ENCODE peak calls at places on chromosomes 7 and 10, in ten cellular contexts. One of them, this sample, is unnamed.

GRCh38 chr10:82981137-82981723 is 1106.2 kb downstream of the NRG3 start:
- DNase-seq in colonic mucosa: no peak
- DNase-seq in left colon: no peak
- DNase-seq in caudate nucleus: no peak
- DNase-seq in Right ventricle myocardium inferior: no peak
- DNase-seq in DMS153: no peak
- DNase-seq in H54: no peak
- DNase-seq in gastrocnemius medialis: no peak
- DNase-seq in A549: no peak
- DNase-seq in islet precursor cell: no peak
- DNase-seq in this sample: no peak

GRCh38 chr10:81978238-81978637 is 103.2 kb downstream of the NRG3 start:
- DNase-seq in colonic mucosa: no peak
- DNase-seq in left colon: no peak
- DNase-seq in caudate nucleus: no peak
- DNase-seq in Right ventricle myocardium inferior: no peak
- DNase-seq in DMS153: no peak
- DNase-seq in H54: no peak
- DNase-seq in gastrocnemius medialis: no peak
- DNase-seq in A549: peak; percentile 13
- DNase-seq in islet precursor cell: no peak
- DNase-seq in this sample: peak; percentile 65

GRCh38 chr7:126940723-126941307 is 311.9 kb downstream of the GRM8 start:
- DNase-seq in colonic mucosa: no peak
- DNase-seq in left colon: no peak
- DNase-seq in caudate nucleus: no peak
- DNase-seq in Right ventricle myocardium inferior: no peak
- DNase-seq in DMS153: no peak
- DNase-seq in H54: no peak
- DNase-seq in gastrocnemius medialis: no peak
- DNase-seq in A549: no peak
- DNase-seq in islet precursor cell: no peak
- DNase-seq in this sample: peak; percentile 31

GRCh38 chr7:37256631-37257030 is 192.0 kb downstream of the ELMO1 start:
- DNase-seq in colonic mucosa: no peak
- DNase-seq in left colon: no peak
- DNase-seq in caudate nucleus: no peak
- DNase-seq in Right ventricle myocardium inferior: no peak
- DNase-seq in DMS153: no peak
- DNase-seq in H54: no peak
- DNase-seq in gastrocnemius medialis: no peak
- DNase-seq in A549: no peak
- DNase-seq in islet precursor cell: no peak
- DNase-seq in this sample: no peak

GRCh38 chr10:94104316-94105060 is 110.8 kb downstream of the PLCE1 start:
- DNase-seq in colonic mucosa: no peak
- DNase-seq in left colon: no peak
- DNase-seq in caudate nucleus: no peak
- DNase-seq in Right ventricle myocardium inferior: no peak
- DNase-seq in DMS153: no peak
- DNase-seq in H54: no peak
- DNase-seq in gastrocnemius medialis: no peak
- DNase-seq in A549: no peak
- DNase-seq in islet precursor cell: no peak
- DNase-seq in this sample: no peak

GRCh38 chr10:109895095-109895818 is 28.1 kb downstream of the XPNPEP1 start:
- DNase-seq in colonic mucosa: peak; percentile 64
- DNase-seq in left colon: peak; percentile 53
- DNase-seq in caudate nucleus: no peak
- DNase-seq in Right ventricle myocardium inferior: peak; percentile 87
- DNase-seq in DMS153: no peak
- DNase-seq in H54: no peak
- DNase-seq in gastrocnemius medialis: no peak
- DNase-seq in A549: no peak
- DNase-seq in islet precursor cell: peak; percentile 90
- DNase-seq in this sample: no peak

GRCh38 chr10:67224553-67224952 is 298.7 kb downstream of the LRRTM3 start:
- DNase-seq in colonic mucosa: no peak
- DNase-seq in left colon: no peak
- DNase-seq in caudate nucleus: no peak
- DNase-seq in Right ventricle myocardium inferior: no peak
- DNase-seq in DMS153: no peak
- DNase-seq in H54: no peak
- DNase-seq in gastrocnemius medialis: no peak
- DNase-seq in A549: no peak
- DNase-seq in islet precursor cell: no peak
- DNase-seq in this sample: no peak

GRCh38 chr7:18040196-18040595 is 12.6 kb upstream of the PRPS1L1 start:
- DNase-seq in colonic mucosa: no peak
- DNase-seq in left colon: no peak
- DNase-seq in caudate nucleus: no peak
- DNase-seq in Right ventricle myocardium inferior: no peak
- DNase-seq in DMS153: no peak
- DNase-seq in H54: peak; percentile 25
- DNase-seq in gastrocnemius medialis: no peak
- DNase-seq in A549: no peak
- DNase-seq in islet precursor cell: no peak
- DNase-seq in this sample: no peak

GRCh38 chr10:88190540-88191213 is 327.3 kb downstream of the PTEN start:
- DNase-seq in colonic mucosa: no peak
- DNase-seq in left colon: no peak
- DNase-seq in caudate nucleus: no peak
- DNase-seq in Right ventricle myocardium inferior: no peak
- DNase-seq in DMS153: no peak
- DNase-seq in H54: no peak
- DNase-seq in gastrocnemius medialis: no peak
- DNase-seq in A549: no peak
- DNase-seq in islet precursor cell: no peak
- DNase-seq in this sample: no peak

GRCh38 chr7:2781636-2782035 is 62.5 kb downstream of the GNA12 start:
- DNase-seq in colonic mucosa: no peak
- DNase-seq in left colon: no peak
- DNase-seq in caudate nucleus: no peak
- DNase-seq in Right ventricle myocardium inferior: no peak
- DNase-seq in DMS153: no peak
- DNase-seq in H54: no peak
- DNase-seq in gastrocnemius medialis: no peak
- DNase-seq in A549: no peak
- DNase-seq in islet precursor cell: no peak
- DNase-seq in this sample: no peak

GRCh38 chr10:34687434-34688205 is 127.5 kb downstream of the PARD3 start:
- DNase-seq in colonic mucosa: no peak
- DNase-seq in left colon: no peak
- DNase-seq in caudate nucleus: no peak
- DNase-seq in Right ventricle myocardium inferior: no peak
- DNase-seq in DMS153: no peak
- DNase-seq in H54: no peak
- DNase-seq in gastrocnemius medialis: no peak
- DNase-seq in A549: peak; percentile 15
- DNase-seq in islet precursor cell: no peak
- DNase-seq in this sample: no peak

GRCh38 chr7:45593121-45593541 is 19.0 kb downstream of the ADCY1 start:
- DNase-seq in colonic mucosa: peak; percentile 12
- DNase-seq in left colon: no peak
- DNase-seq in caudate nucleus: no peak
- DNase-seq in Right ventricle myocardium inferior: no peak
- DNase-seq in DMS153: no peak
- DNase-seq in H54: no peak
- DNase-seq in gastrocnemius medialis: no peak
- DNase-seq in A549: no peak
- DNase-seq in islet precursor cell: peak; percentile 25
- DNase-seq in this sample: no peak

GRCh38 chr7:40077849-40078248 is 56.6 kb downstream of the MPLKIP start:
- DNase-seq in colonic mucosa: no peak
- DNase-seq in left colon: no peak
- DNase-seq in caudate nucleus: no peak
- DNase-seq in Right ventricle myocardium inferior: no peak
- DNase-seq in DMS153: no peak
- DNase-seq in H54: no peak
- DNase-seq in gastrocnemius medialis: no peak
- DNase-seq in A549: no peak
- DNase-seq in islet precursor cell: no peak
- DNase-seq in this sample: peak; percentile 47

GRCh38 chr7:100562195-100563099 is 11.3 kb downstream of the SAP25 start:
- DNase-seq in colonic mucosa: no peak
- DNase-seq in left colon: no peak
- DNase-seq in caudate nucleus: no peak
- DNase-seq in Right ventricle myocardium inferior: no peak
- DNase-seq in DMS153: no peak
- DNase-seq in H54: no peak
- DNase-seq in gastrocnemius medialis: no peak
- DNase-seq in A549: no peak
- DNase-seq in islet precursor cell: no peak
- DNase-seq in this sample: no peak

GRCh38 chr7:116249969-116250553 is 39.7 kb downstream of the TES start:
- DNase-seq in colonic mucosa: no peak
- DNase-seq in left colon: no peak
- DNase-seq in caudate nucleus: no peak
- DNase-seq in Right ventricle myocardium inferior: no peak
- DNase-seq in DMS153: no peak
- DNase-seq in H54: no peak
- DNase-seq in gastrocnemius medialis: no peak
- DNase-seq in A549: peak; percentile 78
- DNase-seq in islet precursor cell: peak; percentile 62
- DNase-seq in this sample: peak; percentile 52

GRCh38 chr10:88194041-88194887 is 330.8 kb downstream of the PTEN start:
- DNase-seq in colonic mucosa: no peak
- DNase-seq in left colon: no peak
- DNase-seq in caudate nucleus: no peak
- DNase-seq in Right ventricle myocardium inferior: no peak
- DNase-seq in DMS153: no peak
- DNase-seq in H54: peak; percentile 40
- DNase-seq in gastrocnemius medialis: peak; percentile 26
- DNase-seq in A549: no peak
- DNase-seq in islet precursor cell: no peak
- DNase-seq in this sample: peak; percentile 10

GRCh38 chr10:13536674-13537366 is 8.0 kb upstream of the BEND7 start:
- DNase-seq in colonic mucosa: peak; percentile 51
- DNase-seq in left colon: peak; percentile 57
- DNase-seq in caudate nucleus: no peak
- DNase-seq in Right ventricle myocardium inferior: no peak
- DNase-seq in DMS153: no peak
- DNase-seq in H54: peak; percentile 32
- DNase-seq in gastrocnemius medialis: no peak
- DNase-seq in A549: peak; percentile 70
- DNase-seq in islet precursor cell: peak; percentile 91
- DNase-seq in this sample: peak; percentile 50

GRCh38 chr7:22718200-22718711 is 8.7 kb upstream of the IL6 start:
- DNase-seq in colonic mucosa: no peak
- DNase-seq in left colon: no peak
- DNase-seq in caudate nucleus: no peak
- DNase-seq in Right ventricle myocardium inferior: no peak
- DNase-seq in DMS153: no peak
- DNase-seq in H54: peak; percentile 62
- DNase-seq in gastrocnemius medialis: no peak
- DNase-seq in A549: peak; percentile 76
- DNase-seq in islet precursor cell: no peak
- DNase-seq in this sample: peak; percentile 83

GRCh38 chr7:33422825-33423645 is 293.7 kb downstream of the BBS9 start:
- DNase-seq in colonic mucosa: no peak
- DNase-seq in left colon: no peak
- DNase-seq in caudate nucleus: no peak
- DNase-seq in Right ventricle myocardium inferior: no peak
- DNase-seq in DMS153: no peak
- DNase-seq in H54: no peak
- DNase-seq in gastrocnemius medialis: no peak
- DNase-seq in A549: no peak
- DNase-seq in islet precursor cell: no peak
- DNase-seq in this sample: no peak

GRCh38 chr7:3042861-3043489 is 692 bp downstream of the CARD11 start:
- DNase-seq in colonic mucosa: peak; percentile 55
- DNase-seq in left colon: peak; percentile 29
- DNase-seq in caudate nucleus: no peak
- DNase-seq in Right ventricle myocardium inferior: no peak
- DNase-seq in DMS153: no peak
- DNase-seq in H54: peak; percentile 68
- DNase-seq in gastrocnemius medialis: no peak
- DNase-seq in A549: no peak
- DNase-seq in islet precursor cell: peak; percentile 76
- DNase-seq in this sample: no peak

GRCh38 chr10:117609095-117609821 is 66.7 kb downstream of the EMX2 start:
- DNase-seq in colonic mucosa: no peak
- DNase-seq in left colon: peak; percentile 5
- DNase-seq in caudate nucleus: no peak
- DNase-seq in Right ventricle myocardium inferior: no peak
- DNase-seq in DMS153: no peak
- DNase-seq in H54: peak; percentile 29
- DNase-seq in gastrocnemius medialis: no peak
- DNase-seq in A549: peak; percentile 84
- DNase-seq in islet precursor cell: peak; percentile 82
- DNase-seq in this sample: peak; percentile 27

GRCh38 chr10:43361532-43362190 is 9.8 kb upstream of the FXYD4 start:
- DNase-seq in colonic mucosa: no peak
- DNase-seq in left colon: no peak
- DNase-seq in caudate nucleus: no peak
- DNase-seq in Right ventricle myocardium inferior: no peak
- DNase-seq in DMS153: no peak
- DNase-seq in H54: no peak
- DNase-seq in gastrocnemius medialis: no peak
- DNase-seq in A549: no peak
- DNase-seq in islet precursor cell: no peak
- DNase-seq in this sample: no peak

GRCh38 chr7:25964483-25964961 is 187.5 kb upstream of the NFE2L3 start:
- DNase-seq in colonic mucosa: no peak
- DNase-seq in left colon: no peak
- DNase-seq in caudate nucleus: no peak
- DNase-seq in Right ventricle myocardium inferior: no peak
- DNase-seq in DMS153: no peak
- DNase-seq in H54: no peak
- DNase-seq in gastrocnemius medialis: no peak
- DNase-seq in A549: no peak
- DNase-seq in islet precursor cell: no peak
- DNase-seq in this sample: no peak

GRCh38 chr7:46738713-46739220 is 817.7 kb upstream of the IGFBP3 start:
- DNase-seq in colonic mucosa: no peak
- DNase-seq in left colon: no peak
- DNase-seq in caudate nucleus: no peak
- DNase-seq in Right ventricle myocardium inferior: no peak
- DNase-seq in DMS153: no peak
- DNase-seq in H54: no peak
- DNase-seq in gastrocnemius medialis: no peak
- DNase-seq in A549: no peak
- DNase-seq in islet precursor cell: no peak
- DNase-seq in this sample: no peak

GRCh38 chr10:111482074-111482350 is 405.2 kb downstream of the ADRA2A start:
- DNase-seq in colonic mucosa: no peak
- DNase-seq in left colon: no peak
- DNase-seq in caudate nucleus: no peak
- DNase-seq in Right ventricle myocardium inferior: no peak
- DNase-seq in DMS153: no peak
- DNase-seq in H54: no peak
- DNase-seq in gastrocnemius medialis: no peak
- DNase-seq in A549: no peak
- DNase-seq in islet precursor cell: no peak
- DNase-seq in this sample: no peak

GRCh38 chr7:29626730-29627129 is 63.1 kb downstream of the PRR15 start:
- DNase-seq in colonic mucosa: no peak
- DNase-seq in left colon: no peak
- DNase-seq in caudate nucleus: no peak
- DNase-seq in Right ventricle myocardium inferior: no peak
- DNase-seq in DMS153: no peak
- DNase-seq in H54: no peak
- DNase-seq in gastrocnemius medialis: no peak
- DNase-seq in A549: no peak
- DNase-seq in islet precursor cell: no peak
- DNase-seq in this sample: no peak

GRCh38 chr10:120782336-120782735 is 68.8 kb upstream of the WDR11 start:
- DNase-seq in colonic mucosa: no peak
- DNase-seq in left colon: no peak
- DNase-seq in caudate nucleus: no peak
- DNase-seq in Right ventricle myocardium inferior: no peak
- DNase-seq in DMS153: no peak
- DNase-seq in H54: no peak
- DNase-seq in gastrocnemius medialis: no peak
- DNase-seq in A549: no peak
- DNase-seq in islet precursor cell: peak; percentile 23
- DNase-seq in this sample: no peak

GRCh38 chr10:104445359-104445758 is 91.7 kb downstream of the CFAP58 start:
- DNase-seq in colonic mucosa: no peak
- DNase-seq in left colon: no peak
- DNase-seq in caudate nucleus: no peak
- DNase-seq in Right ventricle myocardium inferior: no peak
- DNase-seq in DMS153: no peak
- DNase-seq in H54: peak; percentile 44
- DNase-seq in gastrocnemius medialis: no peak
- DNase-seq in A549: no peak
- DNase-seq in islet precursor cell: no peak
- DNase-seq in this sample: peak; percentile 68

This sample was measured in MCF 10A.